ENCODE peak calls at places on chromosomes 16 and 17, in nine cellular contexts. One of them, this sample, is unnamed. For H3K4me1, the result is how much of the 10 kb centered on the place peaks cover.

GRCh38 chr17:67628580-67629013 is 89.1 kb upstream of the NOL11 start:
- DNase-seq in mucosa of descending colon: no peak
- DNase-seq in colonic mucosa: no peak
- DNase-seq in neural progenitor cell: peak
- DNase-seq in ascending aorta: no peak
- DNase-seq in adrenal gland: peak
- DNase-seq in effector memory CD4-positive, alpha-beta T cell: no peak
- DNase-seq in CD4-positive, CD25-positive, alpha-beta regulatory T cell: no peak
- DNase-seq in PC-9: no peak
- DNase-seq in this sample: peak

GRCh38 chr16:68528686-68529379 is 10.3 kb upstream of the ZFP90 start:
- DNase-seq in neural progenitor cell: peak
- DNase-seq in mucosa of descending colon: peak
- DNase-seq in PC-9: peak
- DNase-seq in adrenal gland: peak
- DNase-seq in effector memory CD4-positive, alpha-beta T cell: peak
- DNase-seq in colonic mucosa: peak
- DNase-seq in CD4-positive, CD25-positive, alpha-beta regulatory T cell: peak
- DNase-seq in ascending aorta: peak
- DNase-seq in this sample: peak

GRCh38 chr16:53465606-53466290 is 31.5 kb downstream of the RBL2 start:
- DNase-seq in PC-9: no peak
- DNase-seq in colonic mucosa: no peak
- DNase-seq in adrenal gland: no peak
- DNase-seq in effector memory CD4-positive, alpha-beta T cell: no peak
- DNase-seq in neural progenitor cell: no peak
- DNase-seq in mucosa of descending colon: no peak
- DNase-seq in ascending aorta: no peak
- DNase-seq in CD4-positive, CD25-positive, alpha-beta regulatory T cell: no peak
- DNase-seq in this sample: no peak

GRCh38 chr16:88861359-88861758 is 4.4 kb downstream of the TRAPPC2L start:
- DNase-seq in colonic mucosa: no peak
- DNase-seq in mucosa of descending colon: no peak
- DNase-seq in PC-9: no peak
- DNase-seq in adrenal gland: peak
- DNase-seq in ascending aorta: no peak
- DNase-seq in neural progenitor cell: no peak
- DNase-seq in effector memory CD4-positive, alpha-beta T cell: no peak
- DNase-seq in CD4-positive, CD25-positive, alpha-beta regulatory T cell: no peak
- DNase-seq in this sample: no peak

GRCh38 chr17:56867948-56868376 is 34.0 kb downstream of the DGKE start:
- DNase-seq in neural progenitor cell: no peak
- DNase-seq in adrenal gland: no peak
- DNase-seq in effector memory CD4-positive, alpha-beta T cell: no peak
- DNase-seq in ascending aorta: no peak
- DNase-seq in PC-9: no peak
- DNase-seq in mucosa of descending colon: no peak
- DNase-seq in colonic mucosa: no peak
- DNase-seq in CD4-positive, CD25-positive, alpha-beta regulatory T cell: no peak
- DNase-seq in this sample: no peak

GRCh38 chr17:36525888-36526287 is 8.8 kb downstream of the MYO19 start:
- DNase-seq in colonic mucosa: no peak
- DNase-seq in PC-9: no peak
- DNase-seq in adrenal gland: no peak
- DNase-seq in mucosa of descending colon: no peak
- DNase-seq in ascending aorta: no peak
- DNase-seq in neural progenitor cell: no peak
- DNase-seq in CD4-positive, CD25-positive, alpha-beta regulatory T cell: no peak
- DNase-seq in effector memory CD4-positive, alpha-beta T cell: no peak
- DNase-seq in this sample: no peak

GRCh38 chr16:80852261-80852872 is 48.0 kb upstream of the CDYL2 start:
- DNase-seq in PC-9: peak
- DNase-seq in effector memory CD4-positive, alpha-beta T cell: no peak
- DNase-seq in neural progenitor cell: peak
- DNase-seq in colonic mucosa: peak
- DNase-seq in CD4-positive, CD25-positive, alpha-beta regulatory T cell: peak
- DNase-seq in adrenal gland: peak
- DNase-seq in ascending aorta: no peak
- DNase-seq in mucosa of descending colon: no peak
- DNase-seq in this sample: peak

GRCh38 chr16:54939537-54940278 is 9.0 kb downstream of the IRX5 start:
- DNase-seq in CD4-positive, CD25-positive, alpha-beta regulatory T cell: no peak
- DNase-seq in PC-9: no peak
- DNase-seq in ascending aorta: no peak
- DNase-seq in effector memory CD4-positive, alpha-beta T cell: no peak
- DNase-seq in neural progenitor cell: peak
- DNase-seq in mucosa of descending colon: no peak
- DNase-seq in colonic mucosa: no peak
- DNase-seq in adrenal gland: no peak
- DNase-seq in this sample: peak

GRCh38 chr17:77814091-77814772 is 144.3 kb upstream of the TNRC6C start:
- DNase-seq in CD4-positive, CD25-positive, alpha-beta regulatory T cell: no peak
- DNase-seq in effector memory CD4-positive, alpha-beta T cell: no peak
- DNase-seq in mucosa of descending colon: no peak
- DNase-seq in ascending aorta: no peak
- DNase-seq in PC-9: no peak
- DNase-seq in neural progenitor cell: no peak
- DNase-seq in colonic mucosa: no peak
- DNase-seq in adrenal gland: no peak
- DNase-seq in this sample: no peak

GRCh38 chr17:73560661-73561060 is 83.6 kb downstream of the SDK2 start:
- DNase-seq in mucosa of descending colon: no peak
- DNase-seq in ascending aorta: no peak
- DNase-seq in CD4-positive, CD25-positive, alpha-beta regulatory T cell: no peak
- DNase-seq in colonic mucosa: no peak
- DNase-seq in PC-9: no peak
- DNase-seq in effector memory CD4-positive, alpha-beta T cell: no peak
- DNase-seq in adrenal gland: no peak
- DNase-seq in neural progenitor cell: peak
- DNase-seq in this sample: peak

GRCh38 chr17:74569392-74570003 is 2.2 kb upstream of the CD300H start:
- DNase-seq in colonic mucosa: peak
- DNase-seq in PC-9: peak
- DNase-seq in mucosa of descending colon: peak
- DNase-seq in ascending aorta: peak
- DNase-seq in CD4-positive, CD25-positive, alpha-beta regulatory T cell: peak
- DNase-seq in neural progenitor cell: no peak
- DNase-seq in adrenal gland: peak
- DNase-seq in effector memory CD4-positive, alpha-beta T cell: no peak
- DNase-seq in this sample: peak

GRCh38 chr16:1338855-1339675 is 5.6 kb downstream of the BAIAP3 start:
- DNase-seq in effector memory CD4-positive, alpha-beta T cell: no peak
- DNase-seq in PC-9: no peak
- DNase-seq in colonic mucosa: no peak
- DNase-seq in neural progenitor cell: no peak
- DNase-seq in CD4-positive, CD25-positive, alpha-beta regulatory T cell: no peak
- DNase-seq in mucosa of descending colon: no peak
- DNase-seq in ascending aorta: no peak
- DNase-seq in adrenal gland: no peak
- DNase-seq in this sample: no peak
- H3K4me1 ChIP-seq in effector memory CD4-positive, alpha-beta T cell: under half
- H3K4me1 ChIP-seq in PC-9: under half
- H3K4me1 ChIP-seq in colonic mucosa: under half
- H3K4me1 ChIP-seq in neural progenitor cell: under half
- H3K4me1 ChIP-seq in CD4-positive, CD25-positive, alpha-beta regulatory T cell: under half
- H3K4me1 ChIP-seq in mucosa of descending colon: under half
- H3K4me1 ChIP-seq in ascending aorta: under half
- H3K4me1 ChIP-seq in adrenal gland: under half
- H3K4me1 ChIP-seq in this sample: under half

GRCh38 chr16:27317320-27317719 is 3.5 kb downstream of the IL4R start:
- DNase-seq in colonic mucosa: no peak
- DNase-seq in effector memory CD4-positive, alpha-beta T cell: no peak
- DNase-seq in PC-9: no peak
- DNase-seq in adrenal gland: peak
- DNase-seq in CD4-positive, CD25-positive, alpha-beta regulatory T cell: peak
- DNase-seq in neural progenitor cell: no peak
- DNase-seq in mucosa of descending colon: no peak
- DNase-seq in ascending aorta: peak
- DNase-seq in this sample: peak
- H3K4me3 ChIP-seq in colonic mucosa: no peak
- H3K4me3 ChIP-seq in effector memory CD4-positive, alpha-beta T cell: peak
- H3K4me3 ChIP-seq in PC-9: no peak
- H3K4me3 ChIP-seq in adrenal gland: peak
- H3K4me3 ChIP-seq in CD4-positive, CD25-positive, alpha-beta regulatory T cell: peak
- H3K4me3 ChIP-seq in neural progenitor cell: no peak
- H3K4me3 ChIP-seq in mucosa of descending colon: no peak
- H3K4me3 ChIP-seq in ascending aorta: no peak
- H3K4me3 ChIP-seq in this sample: no peak

GRCh38 chr16:3819741-3820724 is 60.5 kb downstream of the CREBBP start:
- DNase-seq in neural progenitor cell: no peak
- DNase-seq in colonic mucosa: peak
- DNase-seq in mucosa of descending colon: no peak
- DNase-seq in adrenal gland: no peak
- DNase-seq in PC-9: peak
- DNase-seq in CD4-positive, CD25-positive, alpha-beta regulatory T cell: no peak
- DNase-seq in effector memory CD4-positive, alpha-beta T cell: no peak
- DNase-seq in ascending aorta: no peak
- DNase-seq in this sample: no peak
- H3K4me1 ChIP-seq in neural progenitor cell: under half
- H3K4me1 ChIP-seq in colonic mucosa: under half
- H3K4me1 ChIP-seq in mucosa of descending colon: under half
- H3K4me1 ChIP-seq in adrenal gland: half or more
- H3K4me1 ChIP-seq in PC-9: under half
- H3K4me1 ChIP-seq in CD4-positive, CD25-positive, alpha-beta regulatory T cell: half or more
- H3K4me1 ChIP-seq in effector memory CD4-positive, alpha-beta T cell: half or more
- H3K4me1 ChIP-seq in ascending aorta: under half
- H3K4me1 ChIP-seq in this sample: under half

DNA sequence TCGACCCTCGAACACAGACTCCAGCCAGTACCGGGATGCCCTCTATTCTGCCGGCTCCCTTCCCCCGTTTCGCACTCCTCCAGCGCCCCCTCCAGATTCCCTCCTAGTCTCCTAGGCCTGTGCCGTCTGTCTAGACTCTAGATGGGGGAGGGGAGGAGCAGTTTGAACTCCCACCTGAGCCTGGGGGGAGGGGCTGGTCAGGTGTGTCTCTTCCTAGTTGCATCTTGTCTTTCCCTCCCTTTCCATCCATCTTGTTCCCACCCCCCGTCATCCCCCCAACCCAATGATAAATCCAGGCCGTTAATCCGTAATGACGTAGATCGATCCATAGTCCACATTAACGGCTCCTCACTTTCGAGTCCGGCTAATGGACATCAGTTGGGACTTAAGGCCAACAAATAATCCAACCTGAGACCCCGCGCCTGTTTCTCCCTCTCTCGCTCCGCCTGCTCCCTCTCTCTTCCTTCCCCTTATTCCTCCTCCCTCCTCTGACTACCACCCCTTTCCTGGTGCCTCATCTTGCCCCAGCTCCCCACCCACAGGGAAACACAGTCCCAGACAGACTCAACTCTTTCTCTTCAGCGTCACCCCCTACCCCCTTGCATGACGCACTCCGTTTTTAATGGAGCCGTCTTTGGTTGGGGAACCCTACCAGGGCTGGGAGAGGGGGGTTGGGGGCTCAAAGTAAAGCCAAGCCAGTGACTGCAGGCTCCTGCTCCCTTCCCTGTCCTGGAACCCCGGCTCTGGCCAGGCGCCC is 3.3 kb upstream of the HOXB5 start:
- DNase-seq in neural progenitor cell: no peak
- DNase-seq in colonic mucosa: no peak
- DNase-seq in PC-9: no peak
- DNase-seq in ascending aorta: no peak
- DNase-seq in effector memory CD4-positive, alpha-beta T cell: no peak
- DNase-seq in CD4-positive, CD25-positive, alpha-beta regulatory T cell: no peak
- DNase-seq in mucosa of descending colon: no peak
- DNase-seq in adrenal gland: no peak
- DNase-seq in this sample: no peak
- H3K4me3 ChIP-seq in neural progenitor cell: no peak
- H3K4me3 ChIP-seq in colonic mucosa: peak
- H3K4me3 ChIP-seq in PC-9: no peak
- H3K4me3 ChIP-seq in ascending aorta: peak
- H3K4me3 ChIP-seq in effector memory CD4-positive, alpha-beta T cell: peak
- H3K4me3 ChIP-seq in CD4-positive, CD25-positive, alpha-beta regulatory T cell: no peak
- H3K4me3 ChIP-seq in mucosa of descending colon: peak
- H3K4me3 ChIP-seq in adrenal gland: peak
- H3K4me3 ChIP-seq in this sample: no peak

DNA sequence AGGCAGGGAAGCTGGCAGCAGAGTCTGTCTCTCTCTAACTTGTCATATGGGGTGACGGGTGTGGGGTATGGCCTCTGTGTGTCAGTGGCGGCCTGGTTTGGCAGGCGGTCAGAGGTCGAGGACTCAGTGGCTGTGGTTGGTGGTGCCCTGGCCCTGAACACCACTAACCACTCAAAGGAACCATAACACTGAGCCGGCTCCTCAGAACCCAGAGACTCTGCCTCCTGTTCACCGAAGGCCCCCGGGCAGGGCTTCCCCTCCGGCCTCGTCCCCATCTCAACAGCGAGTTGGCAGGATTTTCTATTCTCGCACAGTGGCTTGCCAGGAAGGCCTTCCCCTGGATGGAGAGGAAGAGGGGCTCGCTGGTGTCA is 638 bp downstream of the P2RX1 start:
- DNase-seq in effector memory CD4-positive, alpha-beta T cell: no peak
- DNase-seq in neural progenitor cell: no peak
- DNase-seq in CD4-positive, CD25-positive, alpha-beta regulatory T cell: no peak
- DNase-seq in adrenal gland: no peak
- DNase-seq in ascending aorta: no peak
- DNase-seq in PC-9: no peak
- DNase-seq in mucosa of descending colon: no peak
- DNase-seq in colonic mucosa: no peak
- DNase-seq in this sample: no peak
- H3K4me1 ChIP-seq in effector memory CD4-positive, alpha-beta T cell: under half
- H3K4me1 ChIP-seq in neural progenitor cell: under half
- H3K4me1 ChIP-seq in CD4-positive, CD25-positive, alpha-beta regulatory T cell: under half
- H3K4me1 ChIP-seq in adrenal gland: under half
- H3K4me1 ChIP-seq in ascending aorta: under half
- H3K4me1 ChIP-seq in PC-9: under half
- H3K4me1 ChIP-seq in mucosa of descending colon: under half
- H3K4me1 ChIP-seq in colonic mucosa: under half
- H3K4me1 ChIP-seq in this sample: under half

GRCh38 chr17:48613862-48614694 is 1.0 kb downstream of the HOXB8 start:
- DNase-seq in CD4-positive, CD25-positive, alpha-beta regulatory T cell: peak
- DNase-seq in ascending aorta: no peak
- DNase-seq in mucosa of descending colon: peak
- DNase-seq in adrenal gland: no peak
- DNase-seq in effector memory CD4-positive, alpha-beta T cell: no peak
- DNase-seq in neural progenitor cell: peak
- DNase-seq in colonic mucosa: no peak
- DNase-seq in PC-9: no peak
- DNase-seq in this sample: peak
- H3K4me3 ChIP-seq in CD4-positive, CD25-positive, alpha-beta regulatory T cell: no peak
- H3K4me3 ChIP-seq in ascending aorta: peak
- H3K4me3 ChIP-seq in mucosa of descending colon: no peak
- H3K4me3 ChIP-seq in adrenal gland: peak
- H3K4me3 ChIP-seq in effector memory CD4-positive, alpha-beta T cell: peak
- H3K4me3 ChIP-seq in neural progenitor cell: no peak
- H3K4me3 ChIP-seq in colonic mucosa: peak
- H3K4me3 ChIP-seq in PC-9: peak
- H3K4me3 ChIP-seq in this sample: no peak

DNA sequence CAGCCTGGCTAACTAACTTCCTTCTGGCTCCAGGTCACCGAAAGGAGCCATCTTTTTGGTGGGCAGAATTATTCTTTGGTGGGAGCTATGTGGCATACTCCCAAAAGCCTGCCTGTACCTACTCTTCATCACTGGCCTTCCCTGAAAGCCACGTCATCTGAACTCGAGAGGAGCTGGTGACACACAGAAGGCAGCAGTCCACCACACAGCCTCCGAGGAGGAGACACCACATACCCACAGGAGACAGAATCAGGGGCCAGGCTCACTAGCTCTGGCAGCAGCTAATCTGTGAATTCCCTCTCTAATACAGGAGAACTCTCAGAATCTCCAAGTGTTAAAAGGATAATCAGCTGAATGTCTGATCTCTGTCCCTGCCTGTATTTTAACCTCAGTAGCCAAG is 114.4 kb downstream of the SMG6 start:
- DNase-seq in mucosa of descending colon: no peak
- DNase-seq in adrenal gland: no peak
- DNase-seq in colonic mucosa: no peak
- DNase-seq in ascending aorta: no peak
- DNase-seq in CD4-positive, CD25-positive, alpha-beta regulatory T cell: no peak
- DNase-seq in PC-9: no peak
- DNase-seq in neural progenitor cell: no peak
- DNase-seq in effector memory CD4-positive, alpha-beta T cell: no peak
- DNase-seq in this sample: no peak
- H3K4me1 ChIP-seq in mucosa of descending colon: under half
- H3K4me1 ChIP-seq in adrenal gland: under half
- H3K4me1 ChIP-seq in colonic mucosa: under half
- H3K4me1 ChIP-seq in ascending aorta: under half
- H3K4me1 ChIP-seq in CD4-positive, CD25-positive, alpha-beta regulatory T cell: under half
- H3K4me1 ChIP-seq in PC-9: under half
- H3K4me1 ChIP-seq in neural progenitor cell: under half
- H3K4me1 ChIP-seq in effector memory CD4-positive, alpha-beta T cell: under half
- H3K4me1 ChIP-seq in this sample: under half